ENCODE peak calls at places on chromosomes 1 and 21, in nine cellular contexts. L is CD8-positive, alpha-beta T cell; S is kidney; W is neural progenitor cell; U is lower lobe of right lung; B is transverse colon; X is aorta; M is tibial nerve; R is cardiac muscle cell. A is an unnamed sample.

GRCh38 chr1:151815716-151816327 is 10.6 kb upstream of the LINGO4 start:
- DNase-seq in L (peak), S (no peak), W (no peak), U (no peak), B (peak), X (peak), M (no peak), R (no peak), A (no peak)

GRCh38 chr1:22717038-22717758 is 6.6 kb downstream of the EPHB2 start:
- DNase-seq in L (no peak), S (no peak), W (peak), U (no peak), B (peak), X (no peak), M (no peak), R (no peak), A (no peak)

GRCh38 chr1:56967900-56968832 is 2.4 kb upstream of the C8B start:
- DNase-seq in L (no peak), S (no peak), W (peak), U (peak), B (no peak), X (no peak), M (no peak), R (peak), A (no peak)

GRCh38 chr1:61081637-61082335 is 575 bp upstream of the NFIA start:
- DNase-seq in L (peak), S (peak), W (peak), U (peak), B (peak), X (peak), M (no peak), R (peak), A (peak)

GRCh38 chr1:232891656-232892317 is 58.6 kb upstream of the NTPCR start:
- DNase-seq in L (no peak), S (no peak), W (no peak), U (no peak), B (no peak), X (no peak), M (no peak), R (peak), A (no peak)

GRCh38 chr1:115748396-115749130 is 20.0 kb downstream of the CASQ2 start:
- DNase-seq in L (no peak), S (no peak), W (no peak), U (no peak), B (no peak), X (no peak), M (no peak), R (peak), A (no peak)

GRCh38 chr1:225651376-225651871 is 1.5 kb downstream of the ENAH start:
- DNase-seq in L (no peak), S (no peak), W (no peak), U (no peak), B (no peak), X (no peak), M (no peak), R (peak), A (no peak)

GRCh38 chr1:154208677-154209390 is 2.7 kb upstream of the CFAP141 start:
- DNase-seq in L (no peak), S (no peak), W (no peak), U (no peak), B (no peak), X (peak), M (no peak), R (no peak), A (no peak)

GRCh38 chr1:30852026-30852425 is 56.5 kb downstream of the SDC3 start:
- DNase-seq in L (no peak), S (peak), W (no peak), U (peak), B (peak), X (peak), M (peak), R (peak), A (no peak)

GRCh38 chr21:42062543-42063022 is 8.5 kb upstream of the UMODL1 start:
- DNase-seq in L (peak), S (peak), W (no peak), U (peak), B (peak), X (peak), M (no peak), R (no peak), A (peak)

GRCh38 chr21:14675774-14676530 is 129.8 kb upstream of the SAMSN1 start:
- DNase-seq in L (peak), S (no peak), W (no peak), U (no peak), B (no peak), X (no peak), M (no peak), R (no peak), A (no peak)

GRCh38 chr1:209157514-209158285 is 425.8 kb upstream of the CAMK1G start:
- DNase-seq in L (no peak), S (no peak), W (no peak), U (no peak), B (no peak), X (no peak), M (no peak), R (no peak), A (no peak)

GRCh38 chr1:100065183-100065968 is 67.4 kb downstream of the SASS6 start:
- DNase-seq in L (no peak), S (no peak), W (no peak), U (no peak), B (no peak), X (no peak), M (no peak), R (peak), A (no peak)

GRCh38 chr1:184424171-184424570 is 37.3 kb downstream of the C1orf21 start:
- DNase-seq in L (no peak), S (no peak), W (no peak), U (no peak), B (no peak), X (no peak), M (no peak), R (no peak), A (no peak)

GRCh38 chr1:209870151-209870831 is 42.5 kb downstream of the UTP25 start:
- DNase-seq in L (no peak), S (no peak), W (no peak), U (no peak), B (no peak), X (no peak), M (no peak), R (no peak), A (no peak)

GRCh38 chr1:25769625-25770024 is 30.4 kb upstream of the SELENON start:
- DNase-seq in L (no peak), S (no peak), W (no peak), U (no peak), B (no peak), X (no peak), M (no peak), R (no peak), A (no peak)

GRCh38 chr1:180630408-180631196 is 1.2 kb upstream of the XPR1 start:
- DNase-seq in L (no peak), S (no peak), W (no peak), U (no peak), B (no peak), X (no peak), M (peak), R (no peak), A (no peak)

GRCh38 chr21:46017148-46017547 is 35.6 kb downstream of the COL6A1 start:
- DNase-seq in L (no peak), S (no peak), W (no peak), U (no peak), B (no peak), X (no peak), M (no peak), R (no peak), A (no peak)

GRCh38 chr21:18801468-18801867 is 397.9 kb upstream of the TMPRSS15 start:
- DNase-seq in L (no peak), S (no peak), W (no peak), U (no peak), B (no peak), X (no peak), M (no peak), R (peak), A (no peak)

GRCh38 chr1:20552728-20553571 is 577 bp downstream of the FAM43B start:
- DNase-seq in L (no peak), S (peak), W (peak), U (no peak), B (no peak), X (no peak), M (no peak), R (peak), A (no peak)

GRCh38 chr1:57017201-57017600 is 51.4 kb upstream of the C8B start:
- DNase-seq in L (no peak), S (no peak), W (no peak), U (no peak), B (no peak), X (no peak), M (no peak), R (no peak), A (no peak)

GRCh38 chr1:173946380-173946921 is 29.3 kb upstream of the SERPINC1 start:
- DNase-seq in L (no peak), S (no peak), W (no peak), U (no peak), B (no peak), X (no peak), M (no peak), R (no peak), A (no peak)

GRCh38 chr1:1254667-1254998 is 8.1 kb upstream of the C1QTNF12 start:
- DNase-seq in L (no peak), S (peak), W (no peak), U (no peak), B (no peak), X (no peak), M (no peak), R (no peak), A (no peak)

GRCh38 chr1:72355899-72356298 is 73.6 kb upstream of the NEGR1 start:
- DNase-seq in L (no peak), S (no peak), W (no peak), U (no peak), B (no peak), X (no peak), M (no peak), R (no peak), A (no peak)

GRCh38 chr1:92444351-92444750 is 42.4 kb downstream of the GFI1 start:
- DNase-seq in L (no peak), S (no peak), W (no peak), U (no peak), B (no peak), X (no peak), M (no peak), R (peak), A (no peak)

GRCh38 chr1:15949453-15950245 is 26.3 kb downstream of the ZBTB17 start:
- DNase-seq in L (peak), S (peak), W (peak), U (peak), B (peak), X (peak), M (peak), R (peak), A (peak)

GRCh38 chr1:47972864-47973437 is 24.2 kb downstream of the TRABD2B start:
- DNase-seq in L (no peak), S (no peak), W (peak), U (no peak), B (no peak), X (no peak), M (no peak), R (no peak), A (peak)

GRCh38 chr1:44584167-44584566 is 90.1 kb downstream of the TMEM53 start:
- DNase-seq in L (no peak), S (no peak), W (no peak), U (no peak), B (peak), X (peak), M (no peak), R (no peak), A (no peak)

GRCh38 chr21:14686466-14687276 is 140.6 kb upstream of the SAMSN1 start:
- DNase-seq in L (no peak), S (no peak), W (no peak), U (no peak), B (no peak), X (no peak), M (no peak), R (no peak), A (peak)

GRCh38 chr1:109979489-109980091 is 5.0 kb upstream of the AHCYL1 start:
- DNase-seq in L (no peak), S (no peak), W (no peak), U (no peak), B (no peak), X (no peak), M (no peak), R (peak), A (no peak)

GRCh38 chr1:82919828-82920227 is 1079.1 kb downstream of the TTLL7 start:
- DNase-seq in L (no peak), S (no peak), W (no peak), U (no peak), B (no peak), X (no peak), M (no peak), R (peak), A (no peak)

GRCh38 chr1:91736146-91736998 is 149.6 kb downstream of the TGFBR3 start:
- DNase-seq in L (no peak), S (no peak), W (no peak), U (no peak), B (peak), X (no peak), M (no peak), R (peak), A (no peak)

GRCh38 chr1:186974774-186975181 is 146.0 kb downstream of the PLA2G4A start:
- DNase-seq in L (no peak), S (no peak), W (no peak), U (no peak), B (no peak), X (no peak), M (no peak), R (peak), A (no peak)

GRCh38 chr1:184143449-184143848 is 91.9 kb downstream of the TSEN15 start:
- DNase-seq in L (no peak), S (no peak), W (no peak), U (no peak), B (no peak), X (no peak), M (no peak), R (peak), A (no peak)

GRCh38 chr1:93080424-93080823 is 1.3 kb downstream of the MTF2 start:
- DNase-seq in L (no peak), S (no peak), W (peak), U (no peak), B (no peak), X (no peak), M (no peak), R (peak), A (peak)

GRCh38 chr1:114618606-114619005 is 37.2 kb upstream of the BCAS2 start:
- DNase-seq in L (no peak), S (no peak), W (no peak), U (no peak), B (no peak), X (no peak), M (no peak), R (no peak), A (no peak)

GRCh38 chr1:12636098-12636950 is 7.6 kb upstream of the AADACL4 start:
- DNase-seq in L (no peak), S (no peak), W (peak), U (peak), B (no peak), X (peak), M (peak), R (peak), A (no peak)
- H3K27ac ChIP-seq in L (no peak), S (peak), W (no peak), U (no peak), B (no peak), X (no peak), M (no peak), R (no peak), A (no peak)

GRCh38 chr1:53439337-53440207 is 19.6 kb upstream of the DMRTB1 start:
- DNase-seq in L (no peak), S (no peak), W (no peak), U (no peak), B (no peak), X (no peak), M (no peak), R (no peak), A (peak)
- H3K27ac ChIP-seq in L (no peak), S (no peak), W (no peak), U (no peak), B (no peak), X (no peak), M (no peak), R (no peak), A (no peak)

GRCh38 chr1:67532452-67533216 is 102.4 kb upstream of the SERBP1 start:
- DNase-seq in L (no peak), S (no peak), W (peak), U (no peak), B (peak), X (no peak), M (peak), R (peak), A (peak)
- H3K27ac ChIP-seq in L (no peak), S (peak), W (no peak), U (no peak), B (no peak), X (no peak), M (no peak), R (no peak), A (no peak)

GRCh38 chr1:53430256-53430655 is 28.9 kb upstream of the DMRTB1 start:
- DNase-seq in L (no peak), S (no peak), W (no peak), U (no peak), B (no peak), X (no peak), M (no peak), R (no peak), A (no peak)
- H3K27ac ChIP-seq in L (no peak), S (no peak), W (no peak), U (no peak), B (no peak), X (no peak), M (no peak), R (no peak), A (no peak)

DNA sequence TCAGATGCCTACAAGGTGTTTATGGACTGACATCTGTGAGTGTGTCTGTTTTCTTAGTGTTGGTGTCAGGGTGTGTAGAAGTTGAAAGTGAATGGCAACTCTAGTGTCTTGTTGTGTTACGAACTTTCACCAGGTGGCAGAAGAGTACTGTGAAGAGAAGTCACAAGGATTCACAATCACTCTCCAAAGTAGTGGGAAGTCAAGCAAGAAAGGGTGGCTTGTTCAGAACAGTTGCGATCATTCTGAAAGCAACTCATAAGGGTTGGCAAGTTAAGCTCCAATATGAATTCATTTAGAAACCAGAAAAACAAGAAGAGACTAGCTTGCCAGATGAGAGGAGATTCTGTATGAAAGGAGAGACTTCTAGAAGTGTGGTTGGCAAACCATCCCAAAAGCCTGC is 86.1 kb downstream of the FASLG start:
- DNase-seq in L (peak), S (no peak), W (peak), U (no peak), B (peak), X (no peak), M (peak), R (peak), A (peak)
- H3K27ac ChIP-seq in L (no peak), S (no peak), W (no peak), U (peak), B (peak), X (no peak), M (peak), R (no peak), A (no peak)

DNA sequence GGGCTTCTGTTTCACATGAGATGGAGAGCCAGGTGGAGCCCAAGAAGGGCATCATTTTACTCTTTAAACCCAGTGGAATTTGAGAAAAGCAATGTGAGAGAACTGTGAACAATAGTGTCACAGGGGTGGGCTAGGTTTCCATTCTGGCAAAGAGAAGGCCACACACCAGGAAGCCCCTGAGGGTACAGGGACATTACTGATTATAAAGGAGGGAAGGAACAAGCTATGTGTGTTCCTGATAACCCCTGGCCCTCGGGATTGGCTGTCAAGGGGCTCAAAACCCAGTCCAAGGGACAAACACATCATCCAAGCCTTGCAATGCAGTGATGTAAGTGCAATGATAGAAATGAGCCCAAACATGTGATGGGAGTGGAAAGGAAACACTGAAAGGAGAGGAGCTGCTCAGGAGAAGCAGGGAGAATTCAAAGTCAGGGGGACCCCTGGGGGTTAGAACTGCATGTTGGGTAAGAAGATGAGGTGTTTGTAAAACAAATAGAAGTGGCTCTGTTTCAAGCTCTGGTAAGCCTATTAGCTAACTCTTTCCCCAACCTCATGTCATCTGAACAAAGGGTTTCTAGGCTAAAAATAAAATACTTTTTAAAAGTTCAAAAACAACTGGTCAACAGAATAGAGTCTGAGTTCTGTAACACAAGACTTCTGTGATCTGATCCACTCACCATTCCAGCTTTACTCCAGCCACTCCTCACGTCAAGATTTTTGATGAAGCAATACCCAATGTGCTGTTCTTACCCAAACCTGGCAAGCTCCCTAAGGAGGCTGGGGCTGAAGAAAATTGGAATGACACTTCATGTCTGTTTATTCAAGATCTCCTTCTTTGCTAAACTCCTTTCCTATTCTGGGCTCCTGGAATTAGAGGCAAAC is 51.1 kb upstream of the IL12RB2 start:
- DNase-seq in L (no peak), S (no peak), W (peak), U (no peak), B (no peak), X (no peak), M (peak), R (peak), A (no peak)
- H3K27ac ChIP-seq in L (no peak), S (no peak), W (no peak), U (no peak), B (no peak), X (no peak), M (no peak), R (no peak), A (no peak)